ENCODE peak calls at places on chromosomes 16 and 17, in four cellular contexts. C is left ventricle myocardium inferior; I is CD8-positive, alpha-beta T cell; L is AG04450. K is an unnamed sample.
A peak's percentile ranks its signal among the peaks of the same experiment; 100 is the strongest.

GRCh38 chr17:52159159-52159809 is 770 bp upstream of the CA10 start:
- DNase-seq in C (no peak), I (no peak), L (no peak), K (no peak)

GRCh38 chr16:89341697-89342694 is 124.5 kb downstream of the ZNF778 start:
- DNase-seq in C (no peak), I (no peak), L (no peak), K (no peak)

GRCh38 chr17:50559674-50560184 is 786 bp upstream of the CACNA1G start:
- DNase-seq in C (peak; percentile 42), I (no peak), L (no peak), K (peak; percentile 60)

GRCh38 chr16:4015275-4015990 is 100.8 kb downstream of the ADCY9 start:
- DNase-seq in C (no peak), I (no peak), L (no peak), K (no peak)

GRCh38 chr17:50173335-50173941 is 7.6 kb downstream of the SGCA start:
- DNase-seq in C (no peak), I (no peak), L (no peak), K (peak; percentile 52)

GRCh38 chr16:81842564-81843242 is 63.6 kb downstream of the PLCG2 start:
- DNase-seq in C (no peak), I (no peak), L (no peak), K (no peak)

GRCh38 chr16:87311387-87311786 is 5.8 kb downstream of the C16orf95 start:
- DNase-seq in C (no peak), I (no peak), L (no peak), K (no peak)

GRCh38 chr16:15996432-15997109 is 47.2 kb downstream of the ABCC1 start:
- DNase-seq in C (no peak), I (no peak), L (peak; percentile 73), K (peak; percentile 65)

GRCh38 chr16:668519-669171 is 713 bp downstream of the RHOT2 start:
- DNase-seq in C (no peak), I (no peak), L (no peak), K (no peak)

DNA sequence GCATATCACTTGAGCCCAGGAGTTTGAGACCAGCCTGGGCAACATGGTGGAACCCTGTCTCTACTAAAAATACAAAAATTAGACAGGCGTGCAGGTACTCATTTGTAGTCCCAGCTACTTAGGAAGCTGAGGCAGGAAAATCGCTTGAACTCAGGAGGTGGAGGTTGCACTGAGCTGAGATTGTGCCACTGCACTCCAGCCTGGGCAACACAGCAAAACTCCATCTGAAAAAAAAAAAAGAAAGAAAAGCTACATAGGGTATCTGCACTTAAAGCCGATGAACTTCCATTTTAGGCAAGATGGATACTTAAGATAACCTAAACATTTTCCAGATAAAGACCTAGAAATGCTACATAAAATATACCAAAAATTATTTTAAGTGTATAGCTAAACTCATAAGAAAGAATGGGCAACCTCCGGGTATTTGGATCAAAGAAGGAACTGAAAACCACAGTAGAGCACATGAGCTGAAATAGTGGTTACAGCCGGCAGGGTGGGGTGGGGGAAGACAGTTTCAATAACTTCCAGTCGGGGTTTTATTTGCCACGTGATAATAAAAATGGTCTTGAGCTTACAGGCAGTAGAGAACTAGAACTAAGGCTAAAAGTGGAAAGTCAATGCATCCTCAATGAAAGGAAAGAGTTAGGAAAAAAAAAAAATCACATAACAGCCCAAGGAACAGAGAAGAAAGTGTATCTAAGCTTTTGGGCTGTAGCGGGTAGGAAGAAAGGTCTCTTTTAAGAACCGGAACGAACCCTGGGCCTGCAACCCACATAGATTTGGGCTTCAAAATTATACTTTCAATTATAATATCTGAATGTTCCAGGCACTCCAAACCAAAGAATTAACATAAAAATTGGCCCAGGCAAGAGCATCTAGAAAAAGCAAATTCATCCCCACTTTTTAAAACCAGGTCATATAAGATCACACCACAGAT is 53.1 kb downstream of the CFDP1 start:
- DNase-seq in C (no peak), I (peak; percentile 14), L (no peak), K (no peak)
- H3K27me3 ChIP-seq in C (no peaks in the 10 kb centered on the region), I (no peaks in the 10 kb centered on the region), L (no peaks in the 10 kb centered on the region), K (no peaks in the 10 kb centered on the region)

GRCh38 chr16:57609541-57610401 is 18.7 kb upstream of the ADGRG1 start:
- DNase-seq in C (no peak), I (no peak), L (no peak), K (peak; percentile 9)
- TF ChIP-seq CTCF in C (peak; percentile 50), I (peak; percentile 39), L (peak; percentile 26), K (peak; percentile 52)

DNA sequence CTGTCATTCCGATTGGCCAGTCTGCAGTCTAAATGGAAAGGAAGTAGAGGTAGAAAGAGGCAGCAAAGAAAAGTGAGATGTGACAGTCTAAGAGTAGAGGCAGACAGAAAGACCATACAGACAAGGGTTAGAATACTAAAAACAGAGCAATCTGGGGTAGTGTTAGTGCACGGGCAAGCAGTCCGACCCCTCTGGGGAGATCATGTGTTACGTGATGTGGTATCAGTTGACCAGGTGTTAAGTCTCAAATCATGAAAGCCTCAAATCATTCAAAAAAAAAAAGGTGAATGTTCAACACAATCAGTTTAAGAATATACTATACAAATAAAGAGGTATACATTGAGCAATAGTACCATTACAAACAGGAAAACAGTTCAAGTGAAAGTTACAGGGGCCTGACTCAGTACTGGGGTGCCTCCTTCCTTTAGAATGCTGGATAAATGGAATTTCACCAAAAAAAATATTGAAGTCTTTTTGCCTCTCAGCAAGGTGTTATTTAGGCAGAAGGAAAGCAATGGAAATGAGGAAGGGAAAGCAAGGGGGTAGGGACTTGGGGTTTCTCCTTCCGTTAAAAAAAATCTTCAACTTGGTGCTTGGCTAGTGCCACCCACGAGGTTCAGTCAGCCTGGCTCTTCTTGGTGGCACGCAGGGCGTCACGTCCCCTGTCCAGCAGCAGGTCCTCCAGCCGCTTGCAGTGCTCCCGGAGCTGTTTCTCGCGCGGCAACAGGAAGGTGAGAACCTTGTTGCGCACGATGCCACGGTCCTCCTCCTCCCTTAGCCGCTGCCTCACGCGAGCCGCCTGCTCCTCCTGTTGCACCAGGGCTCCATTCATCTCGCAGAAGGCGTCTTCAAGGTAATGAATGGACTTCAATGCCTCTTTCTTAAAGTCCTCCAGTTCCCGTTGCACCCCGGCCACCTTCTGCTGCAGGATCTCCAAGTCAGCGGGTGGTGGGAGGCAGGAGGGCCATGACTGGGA is 616 bp downstream of the CCDC182 start:
- DNase-seq in C (no peak), I (no peak), L (no peak), K (no peak)
- H3K27me3 ChIP-seq in C (peaks cover 57% of the 10 kb centered on the region), I (no peaks in the 10 kb centered on the region), L (peaks cover 19% of the 10 kb centered on the region), K (no peaks in the 10 kb centered on the region)

DNA sequence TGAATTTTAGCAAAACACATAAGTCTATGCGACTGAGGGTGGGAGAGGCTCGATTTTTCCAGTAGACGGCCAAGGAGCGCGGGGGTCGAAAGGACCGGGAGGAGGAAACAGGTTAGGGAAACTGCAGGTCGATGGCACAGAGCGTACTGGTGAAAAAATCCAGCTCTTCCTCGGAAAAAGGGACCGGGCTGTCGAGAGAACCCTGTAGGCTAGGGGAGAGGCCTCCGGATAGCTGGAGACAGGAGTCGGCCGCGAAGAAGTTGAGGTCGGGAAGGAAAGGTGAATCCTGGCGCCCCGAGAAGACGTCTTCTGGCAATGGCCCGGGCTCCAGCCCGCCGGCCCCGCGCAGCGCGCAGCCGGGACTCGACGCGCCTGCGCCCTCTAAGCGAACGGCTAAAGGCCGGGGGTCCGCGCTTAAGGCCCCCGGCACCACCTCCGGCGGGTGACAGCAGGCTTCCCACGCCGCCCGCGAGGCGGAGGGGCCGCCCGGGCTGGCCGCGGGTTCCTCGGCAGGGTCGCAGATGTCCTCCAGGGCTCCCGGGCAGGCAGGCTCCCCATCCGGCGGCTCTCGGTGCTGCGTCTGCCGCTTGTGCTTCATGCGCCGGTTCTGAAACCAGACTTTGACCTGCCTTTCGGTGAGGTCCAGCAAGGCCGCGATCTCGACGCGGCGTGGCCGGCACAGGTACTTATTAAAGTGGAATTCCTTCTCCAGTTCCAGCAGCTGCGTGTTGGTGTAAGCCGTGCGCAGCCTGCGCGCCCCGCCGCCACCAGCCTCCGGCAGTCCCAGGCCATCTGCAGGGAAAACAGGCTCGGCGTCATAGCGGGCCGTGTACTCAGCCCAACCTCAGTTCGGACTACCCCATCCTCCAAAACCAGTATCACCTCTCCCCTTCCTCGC is 1.7 kb downstream of the HOXB2 start:
- DNase-seq in C (peak; percentile 47), I (peak; percentile 36), L (no peak), K (peak; percentile 43)
- TF ChIP-seq CTCF in C (peak; percentile 38), I (no peak), L (no peak), K (no peak)

GRCh38 chr17:81801327-81801726 is 2.6 kb upstream of the GCGR start:
- DNase-seq in C (no peak), I (no peak), L (no peak), K (no peak)
- H3K27me3 ChIP-seq in C (peaks cover 72% of the 10 kb centered on the region), I (peaks cover 8% of the 10 kb centered on the region), L (peaks cover 59% of the 10 kb centered on the region), K (peaks cover 22% of the 10 kb centered on the region)

DNA sequence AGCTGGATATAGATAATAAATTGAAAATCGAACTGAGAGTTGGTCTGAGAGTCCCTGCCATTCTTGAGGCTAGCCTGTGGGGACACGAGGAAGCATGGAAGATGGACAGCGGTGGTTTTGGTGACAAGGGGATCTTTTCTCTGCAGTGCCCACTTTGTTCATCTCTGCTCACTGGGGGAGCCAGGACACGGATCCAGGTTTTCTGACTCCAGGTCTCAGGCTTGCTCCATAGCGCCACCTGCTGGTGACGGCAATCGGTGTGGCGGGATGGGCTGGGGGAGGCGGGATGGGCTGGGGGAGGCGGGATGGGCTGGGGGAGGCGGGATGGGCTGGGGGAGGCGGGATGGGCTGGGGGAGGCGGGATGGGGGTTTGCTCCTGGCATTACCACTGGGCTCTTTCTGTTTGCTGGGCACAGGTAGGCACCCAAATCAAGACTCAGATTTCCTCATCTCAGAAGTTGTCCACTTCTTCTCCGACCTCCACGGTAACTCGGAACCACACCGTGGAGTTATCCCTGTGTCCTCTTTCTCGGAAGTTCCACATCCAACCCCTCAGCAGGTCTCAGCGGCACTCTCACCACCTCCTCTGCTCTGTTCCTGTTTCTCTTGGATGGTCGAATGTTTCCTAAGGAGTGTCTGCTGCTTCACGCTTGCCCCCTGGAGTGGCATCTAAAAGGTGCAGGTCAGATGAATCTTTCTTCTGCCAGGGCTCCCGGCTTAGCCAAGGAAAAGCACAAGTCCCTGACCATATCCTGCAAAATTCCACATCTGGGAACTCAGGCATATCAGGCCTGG is 142.4 kb downstream of the CYLD start:
- DNase-seq in C (no peak), I (peak; percentile 9), L (no peak), K (no peak)
- TF ChIP-seq CTCF in C (no peak), I (no peak), L (peak; percentile 35), K (no peak)

DNA sequence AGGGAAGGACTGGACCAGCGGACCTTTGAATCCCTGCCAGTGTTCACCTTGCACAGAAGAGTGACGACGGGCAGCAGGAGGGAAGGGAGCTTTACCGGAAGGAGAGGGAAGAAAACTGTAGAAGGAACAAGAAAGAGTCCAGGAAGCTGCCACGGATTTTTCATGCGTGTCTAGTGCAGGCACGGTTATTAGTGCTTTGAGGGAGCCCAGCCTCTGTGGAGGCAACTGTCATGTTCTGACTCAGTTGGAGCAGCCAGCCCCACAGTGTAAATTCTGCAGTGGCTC is 6.4 kb upstream of the HOXB13 start:
- DNase-seq in C (no peak), I (no peak), L (no peak), K (no peak)
- H3K27me3 ChIP-seq in C (peaks cover 100% of the 10 kb centered on the region), I (peaks cover 65% of the 10 kb centered on the region), L (peaks cover 95% of the 10 kb centered on the region), K (peaks cover 55% of the 10 kb centered on the region)

DNA sequence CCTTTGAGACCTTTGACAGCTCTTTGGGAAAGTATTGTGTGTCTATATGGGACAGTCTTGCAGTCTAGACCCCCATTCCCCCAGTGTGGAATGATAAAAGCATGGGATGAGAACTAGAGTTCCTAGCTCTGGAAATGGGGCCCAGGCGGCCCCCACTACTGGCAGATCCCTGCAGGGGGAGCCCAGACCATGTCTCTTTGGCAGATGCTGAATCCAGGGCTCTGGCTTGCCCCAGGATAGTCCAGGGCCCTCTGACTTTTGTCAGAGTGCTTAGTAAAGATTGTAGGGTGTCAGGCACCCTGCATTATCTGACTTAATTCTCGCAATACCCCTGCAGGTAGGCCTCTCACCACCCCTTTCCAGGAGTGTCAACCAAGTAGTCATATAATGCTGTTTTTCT is 8.3 kb downstream of the ALKBH5 start:
- DNase-seq in C (no peak), I (no peak), L (no peak), K (no peak)
- TF ChIP-seq CTCF in C (peak; percentile 40), I (peak; percentile 23), L (peak; percentile 37), K (peak; percentile 32)